ENCODE peak calls at places on chromosomes 4 and X, in six cellular contexts. One of them, this sample, is unnamed.

GRCh38 chrX:109089359-109089758 is 353.0 kb upstream of the IRS4 start:
- DNase-seq in psoas muscle: no peak
- DNase-seq in CD4-positive, alpha-beta memory T cell: no peak
- DNase-seq in AG09309: no peak
- DNase-seq in prostate gland: no peak
- DNase-seq in SJSA1: no peak
- DNase-seq in this sample: no peak

GRCh38 chr4:11529625-11530201 is 101.0 kb upstream of the HS3ST1 start:
- DNase-seq in psoas muscle: no peak
- DNase-seq in SJSA1: no peak
- DNase-seq in CD4-positive, alpha-beta memory T cell: no peak
- DNase-seq in prostate gland: no peak
- DNase-seq in AG09309: no peak
- DNase-seq in this sample: no peak

GRCh38 chr4:89158884-89159503 is 47.7 kb downstream of the TIGD2 start:
- DNase-seq in CD4-positive, alpha-beta memory T cell: no peak
- DNase-seq in psoas muscle: no peak
- DNase-seq in AG09309: no peak
- DNase-seq in SJSA1: no peak
- DNase-seq in prostate gland: no peak
- DNase-seq in this sample: no peak

GRCh38 chr4:136742330-136742729 is 790.0 kb downstream of the PCDH18 start:
- DNase-seq in prostate gland: no peak
- DNase-seq in psoas muscle: no peak
- DNase-seq in SJSA1: no peak
- DNase-seq in AG09309: no peak
- DNase-seq in CD4-positive, alpha-beta memory T cell: no peak
- DNase-seq in this sample: no peak

GRCh38 chr4:173782660-173783059 is 252.6 kb upstream of the HAND2 start:
- DNase-seq in CD4-positive, alpha-beta memory T cell: no peak
- DNase-seq in prostate gland: no peak
- DNase-seq in AG09309: no peak
- DNase-seq in SJSA1: no peak
- DNase-seq in psoas muscle: no peak
- DNase-seq in this sample: no peak

GRCh38 chrX:110015915-110016314 is 13.0 kb downstream of the TMEM164 start:
- DNase-seq in SJSA1: no peak
- DNase-seq in psoas muscle: no peak
- DNase-seq in CD4-positive, alpha-beta memory T cell: no peak
- DNase-seq in AG09309: no peak
- DNase-seq in prostate gland: no peak
- DNase-seq in this sample: no peak

GRCh38 chr4:11497212-11497806 is 68.6 kb upstream of the HS3ST1 start:
- DNase-seq in prostate gland: no peak
- DNase-seq in AG09309: no peak
- DNase-seq in SJSA1: no peak
- DNase-seq in CD4-positive, alpha-beta memory T cell: no peak
- DNase-seq in psoas muscle: no peak
- DNase-seq in this sample: no peak

GRCh38 chrX:153952373-153953026 is 8.1 kb upstream of the RENBP start:
- DNase-seq in CD4-positive, alpha-beta memory T cell: peak
- DNase-seq in prostate gland: no peak
- DNase-seq in psoas muscle: no peak
- DNase-seq in AG09309: no peak
- DNase-seq in SJSA1: no peak
- DNase-seq in this sample: no peak

GRCh38 chr4:3760833-3761232 is 5.4 kb upstream of the ADRA2C start:
- DNase-seq in prostate gland: no peak
- DNase-seq in CD4-positive, alpha-beta memory T cell: no peak
- DNase-seq in psoas muscle: no peak
- DNase-seq in SJSA1: no peak
- DNase-seq in AG09309: no peak
- DNase-seq in this sample: no peak

GRCh38 chr4:78528327-78528726 is 23.2 kb upstream of the ANXA3 start:
- DNase-seq in CD4-positive, alpha-beta memory T cell: no peak
- DNase-seq in SJSA1: no peak
- DNase-seq in psoas muscle: no peak
- DNase-seq in AG09309: no peak
- DNase-seq in prostate gland: no peak
- DNase-seq in this sample: no peak

GRCh38 chrX:133229361-133229760 is 11.2 kb upstream of the TFDP3 start:
- DNase-seq in AG09309: no peak
- DNase-seq in CD4-positive, alpha-beta memory T cell: no peak
- DNase-seq in psoas muscle: no peak
- DNase-seq in SJSA1: no peak
- DNase-seq in prostate gland: no peak
- DNase-seq in this sample: no peak

GRCh38 chr4:52037730-52038108 is 380 bp downstream of the SGCB start:
- DNase-seq in CD4-positive, alpha-beta memory T cell: no peak
- DNase-seq in SJSA1: peak
- DNase-seq in psoas muscle: peak
- DNase-seq in AG09309: no peak
- DNase-seq in prostate gland: no peak
- DNase-seq in this sample: peak

GRCh38 chr4:141155586-141155985 is 22.3 kb upstream of the RNF150 start:
- DNase-seq in psoas muscle: no peak
- DNase-seq in AG09309: no peak
- DNase-seq in prostate gland: no peak
- DNase-seq in CD4-positive, alpha-beta memory T cell: no peak
- DNase-seq in SJSA1: peak
- DNase-seq in this sample: no peak

GRCh38 chr4:122755675-122756074 is 23.2 kb downstream of the BBS12 start:
- DNase-seq in AG09309: no peak
- DNase-seq in psoas muscle: no peak
- DNase-seq in CD4-positive, alpha-beta memory T cell: no peak
- DNase-seq in prostate gland: no peak
- DNase-seq in SJSA1: no peak
- DNase-seq in this sample: no peak

GRCh38 chrX:123860506-123860840 is 620 bp downstream of the XIAP start:
- DNase-seq in SJSA1: no peak
- DNase-seq in prostate gland: peak
- DNase-seq in psoas muscle: no peak
- DNase-seq in CD4-positive, alpha-beta memory T cell: peak
- DNase-seq in AG09309: no peak
- DNase-seq in this sample: no peak

GRCh38 chr4:109499513-109499912 is 60.5 kb upstream of the MCUB start:
- DNase-seq in psoas muscle: no peak
- DNase-seq in AG09309: no peak
- DNase-seq in SJSA1: no peak
- DNase-seq in CD4-positive, alpha-beta memory T cell: no peak
- DNase-seq in prostate gland: no peak
- DNase-seq in this sample: no peak

GRCh38 chrX:112380541-112381278 is 298.1 kb upstream of the TRPC5 start:
- DNase-seq in prostate gland: no peak
- DNase-seq in CD4-positive, alpha-beta memory T cell: no peak
- DNase-seq in AG09309: no peak
- DNase-seq in psoas muscle: no peak
- DNase-seq in SJSA1: no peak
- DNase-seq in this sample: no peak

GRCh38 chr4:48853604-48854394 is 22.9 kb downstream of the OCIAD1 start:
- DNase-seq in CD4-positive, alpha-beta memory T cell: no peak
- DNase-seq in psoas muscle: no peak
- DNase-seq in prostate gland: no peak
- DNase-seq in SJSA1: no peak
- DNase-seq in AG09309: no peak
- DNase-seq in this sample: no peak

GRCh38 chr4:130812117-130812765 is 1716.3 kb downstream of the C4orf33 start:
- DNase-seq in prostate gland: no peak
- DNase-seq in SJSA1: no peak
- DNase-seq in CD4-positive, alpha-beta memory T cell: no peak
- DNase-seq in psoas muscle: no peak
- DNase-seq in AG09309: no peak
- DNase-seq in this sample: no peak

GRCh38 chr4:92969650-92970370 is 666.0 kb downstream of the GRID2 start:
- DNase-seq in prostate gland: no peak
- DNase-seq in SJSA1: no peak
- DNase-seq in psoas muscle: no peak
- DNase-seq in CD4-positive, alpha-beta memory T cell: no peak
- DNase-seq in AG09309: peak
- DNase-seq in this sample: no peak

GRCh38 chrX:68909945-68910344 is 81.1 kb downstream of the EFNB1 start:
- DNase-seq in prostate gland: no peak
- DNase-seq in AG09309: no peak
- DNase-seq in CD4-positive, alpha-beta memory T cell: no peak
- DNase-seq in SJSA1: no peak
- DNase-seq in psoas muscle: no peak
- DNase-seq in this sample: no peak

GRCh38 chrX:68915778-68916177 is 87.0 kb downstream of the EFNB1 start:
- DNase-seq in SJSA1: no peak
- DNase-seq in prostate gland: no peak
- DNase-seq in psoas muscle: no peak
- DNase-seq in CD4-positive, alpha-beta memory T cell: no peak
- DNase-seq in AG09309: no peak
- DNase-seq in this sample: no peak

GRCh38 chrX:68914337-68914989 is 85.6 kb downstream of the EFNB1 start:
- DNase-seq in AG09309: no peak
- DNase-seq in psoas muscle: no peak
- DNase-seq in SJSA1: peak
- DNase-seq in CD4-positive, alpha-beta memory T cell: no peak
- DNase-seq in prostate gland: no peak
- DNase-seq in this sample: no peak

GRCh38 chrX:68910743-68911142 is 81.9 kb downstream of the EFNB1 start:
- DNase-seq in SJSA1: no peak
- DNase-seq in CD4-positive, alpha-beta memory T cell: no peak
- DNase-seq in psoas muscle: no peak
- DNase-seq in AG09309: no peak
- DNase-seq in prostate gland: no peak
- DNase-seq in this sample: no peak

GRCh38 chrX:68912113-68912980 is 83.5 kb downstream of the EFNB1 start:
- DNase-seq in psoas muscle: peak
- DNase-seq in prostate gland: no peak
- DNase-seq in CD4-positive, alpha-beta memory T cell: no peak
- DNase-seq in AG09309: no peak
- DNase-seq in SJSA1: no peak
- DNase-seq in this sample: no peak
- H3K4me3 ChIP-seq in psoas muscle: no peak
- H3K4me3 ChIP-seq in prostate gland: no peak
- H3K4me3 ChIP-seq in CD4-positive, alpha-beta memory T cell: no peak
- H3K4me3 ChIP-seq in AG09309: no peak
- H3K4me3 ChIP-seq in SJSA1: no peak
- H3K4me3 ChIP-seq in this sample: no peak

DNA sequence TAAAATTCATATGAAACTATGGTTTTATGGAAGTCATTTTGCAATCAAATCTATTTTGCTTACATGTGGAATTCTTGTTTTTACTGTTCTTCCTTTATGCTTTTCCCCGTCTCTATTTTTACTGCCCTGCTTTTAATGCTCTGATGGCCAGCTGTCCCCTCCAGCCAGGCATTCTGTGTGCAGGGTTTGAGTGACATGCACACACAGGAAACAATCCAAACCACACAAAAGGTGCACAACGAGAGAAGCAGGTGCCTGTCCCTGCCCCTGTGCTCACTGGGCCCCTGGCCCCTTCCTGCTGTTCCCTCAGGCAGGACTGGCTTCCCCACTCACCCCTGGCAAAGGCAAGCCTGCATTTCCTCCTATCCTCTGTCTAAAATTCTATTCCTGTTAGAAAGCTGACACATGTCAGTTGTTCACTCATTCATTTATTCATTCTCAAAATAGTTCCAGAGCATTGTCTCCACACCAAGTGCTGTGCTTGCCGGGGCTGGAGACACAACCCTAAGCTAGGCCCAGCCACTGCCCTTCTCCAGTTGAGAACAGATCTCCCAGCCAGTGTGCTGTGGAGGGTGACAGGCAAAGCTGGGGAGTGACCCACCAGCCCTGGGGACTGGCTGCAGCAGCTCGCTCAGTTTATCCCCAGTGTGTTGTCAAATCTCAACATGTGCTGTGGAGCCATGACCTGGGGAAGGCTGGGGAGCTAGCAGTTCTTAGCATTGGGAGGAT is 346.3 kb downstream of the FBXW7 start:
- DNase-seq in psoas muscle: no peak
- DNase-seq in prostate gland: no peak
- DNase-seq in AG09309: no peak
- DNase-seq in SJSA1: no peak
- DNase-seq in CD4-positive, alpha-beta memory T cell: no peak
- DNase-seq in this sample: peak
- H3K4me3 ChIP-seq in psoas muscle: no peak
- H3K4me3 ChIP-seq in prostate gland: no peak
- H3K4me3 ChIP-seq in AG09309: no peak
- H3K4me3 ChIP-seq in SJSA1: no peak
- H3K4me3 ChIP-seq in CD4-positive, alpha-beta memory T cell: no peak
- H3K4me3 ChIP-seq in this sample: no peak

GRCh38 chrX:46317158-46317557 is 228.1 kb downstream of the ZNF674 start:
- DNase-seq in psoas muscle: no peak
- DNase-seq in CD4-positive, alpha-beta memory T cell: no peak
- DNase-seq in prostate gland: no peak
- DNase-seq in AG09309: no peak
- DNase-seq in SJSA1: no peak
- DNase-seq in this sample: no peak

GRCh38 chrX:46324166-46324565 is 221.1 kb downstream of the ZNF674 start:
- DNase-seq in CD4-positive, alpha-beta memory T cell: no peak
- DNase-seq in SJSA1: no peak
- DNase-seq in psoas muscle: no peak
- DNase-seq in prostate gland: no peak
- DNase-seq in AG09309: no peak
- DNase-seq in this sample: no peak

GRCh38 chrX:46319750-46320149 is 225.5 kb downstream of the ZNF674 start:
- DNase-seq in prostate gland: no peak
- DNase-seq in AG09309: no peak
- DNase-seq in psoas muscle: no peak
- DNase-seq in CD4-positive, alpha-beta memory T cell: no peak
- DNase-seq in SJSA1: no peak
- DNase-seq in this sample: no peak

GRCh38 chrX:46318551-46318950 is 226.7 kb downstream of the ZNF674 start:
- DNase-seq in prostate gland: no peak
- DNase-seq in psoas muscle: no peak
- DNase-seq in AG09309: no peak
- DNase-seq in SJSA1: no peak
- DNase-seq in CD4-positive, alpha-beta memory T cell: no peak
- DNase-seq in this sample: no peak
- H3K4me3 ChIP-seq in prostate gland: no peak
- H3K4me3 ChIP-seq in psoas muscle: no peak
- H3K4me3 ChIP-seq in AG09309: no peak
- H3K4me3 ChIP-seq in SJSA1: no peak
- H3K4me3 ChIP-seq in CD4-positive, alpha-beta memory T cell: no peak
- H3K4me3 ChIP-seq in this sample: no peak

DNA sequence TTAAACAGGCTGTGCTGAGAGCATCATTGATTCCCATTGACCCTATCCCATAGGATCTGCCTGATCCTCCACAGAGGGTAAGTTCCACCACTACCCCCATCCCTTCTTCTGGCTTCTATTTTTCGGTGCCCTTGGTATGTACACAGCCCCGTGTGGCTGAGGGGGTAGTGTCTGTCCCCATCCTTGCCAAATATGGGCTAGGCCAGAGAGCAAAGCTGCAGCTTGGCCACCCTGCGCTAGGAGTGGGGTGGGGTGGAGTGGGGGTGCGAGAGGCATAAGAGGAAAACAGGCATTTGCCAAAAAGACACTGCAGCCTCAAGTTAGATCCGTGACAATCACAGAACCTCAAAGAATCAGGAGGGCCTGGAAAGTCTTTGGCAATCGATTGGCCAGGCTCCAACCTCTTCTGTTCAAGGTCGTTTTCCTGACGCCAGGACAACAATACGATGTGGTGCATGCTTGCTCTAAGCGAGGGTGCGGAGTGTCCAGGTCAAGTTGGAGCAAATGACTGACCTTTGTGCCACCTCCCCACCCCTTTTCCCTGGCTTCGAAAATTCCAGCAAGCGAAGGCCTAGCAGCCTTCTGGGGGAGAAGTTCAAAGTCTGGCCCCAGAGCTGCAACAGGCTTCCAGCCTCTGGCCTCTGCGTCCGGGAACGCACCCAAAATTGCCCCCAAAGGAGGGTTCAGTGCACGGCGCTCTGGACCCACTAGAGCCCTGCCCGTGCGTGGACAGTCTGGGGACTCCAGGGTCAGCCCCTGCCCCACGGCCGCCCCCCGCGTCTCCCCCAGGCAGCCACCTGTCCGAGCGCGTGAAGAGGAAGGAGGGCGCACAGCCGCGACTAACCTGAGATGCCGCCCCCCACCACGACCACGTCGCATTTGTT is 598 bp downstream of the MAOB start:
- DNase-seq in prostate gland: no peak
- DNase-seq in psoas muscle: peak
- DNase-seq in SJSA1: no peak
- DNase-seq in CD4-positive, alpha-beta memory T cell: no peak
- DNase-seq in AG09309: no peak
- DNase-seq in this sample: no peak
- H3K4me3 ChIP-seq in prostate gland: peak
- H3K4me3 ChIP-seq in psoas muscle: peak
- H3K4me3 ChIP-seq in SJSA1: no peak
- H3K4me3 ChIP-seq in CD4-positive, alpha-beta memory T cell: no peak
- H3K4me3 ChIP-seq in AG09309: no peak
- H3K4me3 ChIP-seq in this sample: no peak

This sample was measured in GM12864.